ENCODE peak calls at places on chromosomes 16 and 17, in four cellular contexts. Y is HL-60, B is GM12878, G is K562. E is an unnamed sample.

GRCh38 chr16:51524555-51525373 is 373.7 kb upstream of the SALL1 start:
- DNase-seq in Y (no peak), G (no peak), B (no peak), E (no peak)

GRCh38 chr17:6831662-6832263 is at the start of gene TEKT1:
- DNase-seq in B (no peak), G (no peak), Y (peak), E (peak)

GRCh38 chr17:44307387-44308186 is 814 bp upstream of the RUNDC3A start:
- DNase-seq in G (no peak), Y (no peak), B (no peak), E (no peak)

GRCh38 chr17:43758497-43759174 is at the start of gene SOST:
- DNase-seq in G (peak), Y (no peak), B (no peak), E (no peak)

GRCh38 chr17:40419559-40420331 is 2.0 kb upstream of the TOP2A start:
- DNase-seq in Y (peak), B (no peak), G (no peak), E (no peak)

GRCh38 chr17:82671071-82671470 is 22.8 kb upstream of the WDR45B start:
- DNase-seq in Y (no peak), G (no peak), B (no peak), E (no peak)

GRCh38 chr17:42979511-42980273 is at the start of gene PTGES3L:
- DNase-seq in Y (peak), B (no peak), G (peak), E (peak)

GRCh38 chr17:69732272-69732671 is 317.8 kb downstream of the MAP2K6 start:
- DNase-seq in Y (no peak), B (no peak), G (no peak), E (no peak)

GRCh38 chr16:56310685-56311084 is 114.7 kb downstream of the AMFR start:
- DNase-seq in G (no peak), B (no peak), Y (no peak), E (no peak)

GRCh38 chr17:58658804-58659713 is 32.8 kb downstream of the TEX14 start:
- DNase-seq in B (peak), Y (peak), G (peak), E (peak)

GRCh38 chr16:57377080-57377841 is 5.0 kb downstream of the CX3CL1 start:
- DNase-seq in B (peak), G (no peak), Y (no peak), E (peak)

GRCh38 chr17:58332720-58333395 is 4.3 kb upstream of the TSPOAP1 start:
- DNase-seq in B (no peak), G (no peak), Y (peak), E (no peak)

GRCh38 chr16:89010210-89010925 is 33.4 kb upstream of the CBFA2T3 start:
- DNase-seq in G (no peak), B (no peak), Y (no peak), E (no peak)

GRCh38 chr16:72221216-72221995 is 49.5 kb upstream of the PMFBP1 start:
- DNase-seq in G (no peak), B (no peak), Y (no peak), E (no peak)

GRCh38 chr17:81193470-81194224 is 27.6 kb upstream of the AATK start:
- DNase-seq in Y (no peak), B (no peak), G (peak), E (no peak)

GRCh38 chr17:48487221-48487620 is 43.6 kb downstream of the HOXB1 start:
- DNase-seq in Y (no peak), G (no peak), B (no peak), E (no peak)

GRCh38 chr17:602436-602835 is 112.2 kb downstream of the VPS53 start:
- DNase-seq in B (no peak), G (no peak), Y (no peak), E (no peak)

GRCh38 chr17:6913608-6914443 is 82.0 kb upstream of the ALOX12 start:
- DNase-seq in G (peak), Y (peak), B (no peak), E (peak)

GRCh38 chr17:76263896-76264295 is 1.3 kb upstream of the UBALD2 start:
- DNase-seq in Y (no peak), B (no peak), G (no peak), E (no peak)

GRCh38 chr16:83967838-83968482 is at the start of gene NECAB2:
- DNase-seq in Y (peak), G (peak), B (no peak), E (peak)

GRCh38 chr16:81623365-81624102 is 155.6 kb upstream of the PLCG2 start:
- DNase-seq in G (peak), B (peak), Y (peak), E (no peak)

GRCh38 chr16:20849587-20850390 is 43.5 kb downstream of the REXO5 start:
- DNase-seq in Y (peak), B (no peak), G (peak), E (no peak)

GRCh38 chr17:50634123-50634914 is at the start of gene ABCC3:
- DNase-seq in Y (no peak), G (no peak), B (no peak), E (no peak)

GRCh38 chr17:10177921-10178788 is 20.3 kb downstream of the GAS7 start:
- DNase-seq in B (no peak), G (no peak), Y (no peak), E (no peak)

GRCh38 chr16:24771779-24772157 is 42.3 kb downstream of the TNRC6A start:
- DNase-seq in G (no peak), B (no peak), Y (no peak), E (no peak)

GRCh38 chr17:6823011-6823442 is 8.5 kb downstream of the TEKT1 start:
- DNase-seq in G (no peak), Y (no peak), B (no peak), E (no peak)

GRCh38 chr16:83060-83603 is 5.1 kb downstream of the MPG start:
- DNase-seq in G (no peak), Y (no peak), B (no peak), E (no peak)

GRCh38 chr17:2847601-2848255 is 51.5 kb downstream of the RAP1GAP2 start:
- DNase-seq in G (no peak), B (no peak), Y (no peak), E (no peak)

DNA sequence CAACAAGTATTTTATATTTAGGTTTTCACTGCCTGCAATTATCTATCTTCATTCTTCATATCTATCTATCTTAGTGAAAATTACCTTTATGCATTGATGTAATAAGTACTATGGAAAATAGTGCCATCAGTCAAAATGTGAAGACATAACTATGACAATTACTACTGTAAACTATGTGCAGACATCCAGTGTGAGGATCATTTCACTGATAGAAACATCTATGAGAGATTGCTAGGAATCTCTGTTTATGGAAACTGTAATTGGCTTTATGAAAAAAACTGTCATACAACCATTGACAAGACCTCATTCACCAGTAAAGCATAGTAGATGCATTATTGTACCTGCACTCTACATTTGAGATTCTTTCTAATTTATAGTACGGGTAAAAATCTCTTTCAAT is 401.0 kb downstream of the PMP22 start:
- DNase-seq in G (no peak), B (no peak), Y (no peak), E (no peak)
- TF ChIP-seq SPI1 in G (no peak), B (no peak), Y (no peak), E (no peak)

DNA sequence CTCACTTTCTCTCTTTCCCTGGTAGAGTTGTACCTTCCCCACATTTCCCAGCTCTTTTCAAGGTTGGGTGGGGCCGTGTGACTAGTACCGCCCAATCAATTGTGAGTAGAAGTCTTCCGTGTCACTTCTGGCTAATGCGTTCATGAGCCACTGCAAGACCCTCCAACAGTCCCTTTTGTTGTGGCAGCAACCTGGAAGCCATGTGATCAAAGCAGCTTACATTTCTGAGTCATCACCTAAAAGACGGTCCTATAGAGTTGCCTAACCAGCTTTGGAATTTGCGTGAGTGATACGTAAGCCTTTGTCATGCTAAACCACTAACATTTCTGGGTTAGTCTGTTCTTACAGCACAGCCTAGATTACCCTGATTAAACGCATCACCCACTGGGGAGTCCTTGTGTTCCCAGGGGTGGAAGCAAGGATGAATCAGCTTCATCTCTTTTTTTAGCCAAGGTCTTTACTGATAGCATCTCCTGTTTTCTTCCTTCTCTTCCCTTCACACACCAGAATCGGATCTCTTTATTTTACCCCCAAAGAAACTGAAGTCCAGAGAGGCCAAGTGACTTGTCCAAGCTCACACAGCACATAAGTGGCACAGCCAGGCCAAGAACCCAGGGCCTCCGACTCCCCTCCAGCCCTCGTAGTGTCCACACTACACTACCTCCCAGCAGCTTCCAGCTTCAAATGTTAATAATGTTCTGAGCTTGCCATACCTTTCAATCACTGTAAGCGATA is 366.3 kb upstream of the XYLT1 start:
- DNase-seq in Y (no peak), G (no peak), B (no peak), E (no peak)
- TF ChIP-seq SPI1 in Y (no peak), G (no peak), B (no peak), E (no peak)

GRCh38 chr16:64641343-64641742 is 480.5 kb downstream of the CDH11 start:
- DNase-seq in Y (no peak), B (no peak), G (no peak), E (no peak)
- TF ChIP-seq SPI1 in Y (no peak), B (no peak), G (no peak), E (no peak)

GRCh38 chr17:27954521-27955495 is 61.6 kb upstream of the LYRM9 start:
- DNase-seq in G (no peak), B (no peak), Y (no peak), E (no peak)

GRCh38 chr17:27959382-27959709 is 66.2 kb upstream of the LYRM9 start:
- DNase-seq in Y (no peak), B (no peak), G (no peak), E (no peak)

GRCh38 chr17:27958708-27959381 is 65.7 kb upstream of the LYRM9 start:
- DNase-seq in B (no peak), Y (no peak), G (no peak), E (no peak)

GRCh38 chr17:27960183-27960589 is 67.0 kb upstream of the LYRM9 start:
- DNase-seq in G (no peak), Y (no peak), B (no peak), E (no peak)

DNA sequence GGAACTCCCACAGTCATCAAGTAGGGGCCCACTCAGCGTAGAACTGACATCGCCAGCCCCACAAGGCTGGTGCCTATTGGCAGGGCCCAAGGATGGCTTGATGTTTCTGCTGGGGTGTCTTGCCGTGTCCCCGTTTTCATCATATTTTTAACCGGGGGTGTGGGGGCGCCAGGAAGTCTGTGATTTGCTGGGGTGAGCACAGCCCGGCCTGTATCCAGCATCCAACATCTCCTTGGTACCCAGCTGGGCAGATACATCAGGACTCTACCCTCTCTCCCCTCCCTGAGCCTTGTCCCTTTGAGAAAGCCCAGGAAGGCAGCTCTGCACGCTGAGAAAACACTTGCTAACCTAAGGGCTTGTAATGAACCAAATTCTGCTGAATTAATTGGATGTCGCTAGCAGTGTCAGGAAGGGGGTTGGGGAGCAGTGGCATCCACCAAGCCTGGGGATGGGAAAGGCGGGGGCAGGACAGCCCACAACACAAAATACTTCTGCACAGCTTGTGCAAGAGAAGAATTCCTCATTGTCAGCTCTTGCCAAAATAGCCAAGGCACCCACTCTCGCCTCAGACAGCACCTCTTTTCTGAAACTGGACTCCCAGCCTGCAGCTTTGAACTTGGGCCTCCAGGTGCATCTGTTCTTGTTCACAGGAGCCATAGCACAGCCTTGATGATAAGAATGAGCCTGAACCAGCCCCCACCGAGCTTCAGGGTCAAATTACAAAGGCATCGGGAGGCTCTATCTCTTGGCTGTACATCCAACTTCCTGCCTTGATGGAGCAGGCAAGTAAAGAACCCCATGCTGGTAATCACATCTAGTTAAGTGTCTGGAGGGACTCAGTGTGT is 63.7 kb upstream of the LYRM9 start:
- DNase-seq in G (peak), Y (no peak), B (no peak), E (no peak)
- TF ChIP-seq SPI1 in G (peak), Y (no peak), B (no peak), E (no peak)

GRCh38 chr17:74601944-74602572 is 10.0 kb upstream of the CD300LD start:
- DNase-seq in B (no peak), Y (peak), G (peak), E (peak)
- TF ChIP-seq SPI1 in B (no peak), Y (no peak), G (no peak), E (no peak)

DNA sequence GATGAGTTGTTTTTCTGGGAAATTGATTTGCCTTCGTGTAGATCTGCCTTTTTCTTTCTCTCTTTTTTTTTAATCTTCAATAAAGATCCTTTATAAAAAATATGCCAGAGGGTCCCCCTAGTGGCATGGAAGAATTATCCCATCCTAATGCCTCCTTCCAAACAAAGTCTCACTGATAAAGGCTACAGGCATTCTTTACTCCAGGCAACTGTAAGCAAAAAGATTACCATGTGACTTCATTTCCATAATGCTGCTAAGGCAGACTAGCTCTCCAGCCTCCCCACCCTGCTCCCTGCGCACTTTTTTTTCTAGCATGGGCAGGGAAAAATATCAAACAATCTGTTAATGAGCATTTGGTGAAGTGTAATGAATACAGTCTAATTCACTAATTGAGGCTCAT is 220.2 kb upstream of the CDH8 start:
- DNase-seq in G (no peak), B (no peak), Y (no peak), E (no peak)
- TF ChIP-seq SPI1 in G (no peak), B (no peak), Y (no peak), E (no peak)

GRCh38 chr17:27265333-27265732 is 28.6 kb upstream of the WSB1 start:
- DNase-seq in B (no peak), G (no peak), Y (no peak), E (no peak)
- TF ChIP-seq SPI1 in B (no peak), G (no peak), Y (no peak), E (no peak)

DNA sequence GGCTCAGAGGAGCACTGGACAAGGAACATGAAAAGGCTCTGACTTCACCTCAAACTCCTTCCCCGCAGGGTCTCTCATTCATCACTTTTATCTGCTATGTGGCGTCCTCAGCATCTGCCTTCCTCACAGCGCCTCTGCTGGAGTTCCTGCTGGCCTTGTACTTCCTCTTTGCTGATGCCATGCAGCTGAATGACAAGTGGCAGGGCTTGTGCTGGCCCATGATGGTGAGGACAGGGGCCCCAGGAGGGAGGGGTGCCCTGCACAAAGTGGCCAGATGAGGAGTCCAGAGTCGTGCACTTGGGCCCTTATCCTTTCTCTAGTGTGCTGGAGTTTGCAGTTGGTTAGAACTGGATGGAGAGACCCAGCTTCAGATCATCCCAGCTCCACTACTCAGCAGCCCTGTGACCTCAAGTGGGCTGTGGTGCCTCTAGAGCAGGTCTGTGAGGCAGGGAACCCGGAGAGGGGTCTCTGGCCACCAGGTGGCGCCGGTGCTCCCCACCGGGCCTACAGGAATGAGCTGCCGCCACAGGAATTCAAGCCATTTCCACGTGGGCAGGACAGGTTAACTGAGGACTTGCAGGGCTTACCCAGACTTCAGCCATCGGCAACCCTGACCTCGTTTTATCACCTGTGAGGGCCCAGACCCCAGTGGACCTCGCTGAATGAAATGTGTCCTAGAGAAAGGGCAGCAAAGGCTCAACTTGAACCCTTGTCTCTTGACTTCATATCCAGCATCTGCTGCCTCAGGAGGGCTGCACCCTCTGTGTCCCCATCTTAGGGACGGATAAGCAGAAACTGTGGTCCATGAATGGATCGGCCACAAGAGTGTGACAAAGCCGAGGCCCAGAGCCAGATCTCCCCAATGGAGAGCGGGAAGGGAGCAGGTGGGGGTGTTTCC is 4.0 kb downstream of the CMTM3 start:
- DNase-seq in B (no peak), G (peak), Y (peak), E (peak)
- TF ChIP-seq SPI1 in B (no peak), G (no peak), Y (peak), E (no peak)

E was measured in GM12891.